ENCODE peak calls at places on chromosomes 12 and 14, in ten cellular contexts. I is fibroblast of the conjunctiva; L is GM23248; C is foreskin fibroblast; Z is small intestine; K is CD4-positive, alpha-beta T cell; J is RPMI8226; B is activated CD4-positive, alpha-beta T cell treated with anti-CD3 and anti-CD28 coated beads for 36 hours; E is PC-3; D is activated T-cell treated with anti-CD3 and anti-CD28 coated beads for 1 hour. H is an unnamed sample.

GRCh38 chr12:625998-626397 is 37.2 kb downstream of the NINJ2 start:
- DNase-seq in I (no peak), J (no peak), C (no peak), E (no peak), L (no peak), K (no peak), B (no peak), Z (no peak), D (no peak), H (no peak)

GRCh38 chr14:101063121-101063520 is 159.6 kb upstream of the RTL1 start:
- DNase-seq in K (no peak), E (no peak), L (no peak), D (no peak), Z (no peak), C (no peak), B (no peak), I (no peak), J (no peak), H (no peak)

GRCh38 chr12:22255097-22255496 is 79.4 kb downstream of the ST8SIA1 start:
- DNase-seq in J (no peak), I (no peak), E (no peak), L (peak; percentile 14), Z (no peak), C (peak; percentile 21), D (no peak), K (no peak), B (no peak), H (no peak)

GRCh38 chr14:91047174-91047753 is 13.2 kb downstream of the RPS6KA5 start:
- DNase-seq in C (no peak), Z (no peak), I (no peak), E (no peak), L (no peak), K (no peak), B (no peak), D (no peak), J (no peak), H (no peak)

GRCh38 chr12:55716582-55717396 is 943 bp downstream of the BLOC1S1 start:
- DNase-seq in Z (no peak), B (no peak), L (peak; percentile 49), J (no peak), E (peak; percentile 22), D (no peak), K (no peak), C (peak; percentile 74), I (no peak), H (no peak)

GRCh38 chr12:77845831-77846230 is 15.1 kb downstream of the NAV3 start:
- DNase-seq in E (peak; percentile 86), Z (no peak), B (no peak), J (no peak), C (peak; percentile 76), I (no peak), K (no peak), D (no peak), L (peak; percentile 53), H (no peak)

GRCh38 chr12:126474703-126475102 is 1409.5 kb downstream of the AACS start:
- DNase-seq in I (no peak), D (no peak), K (no peak), L (no peak), E (peak; percentile 43), Z (no peak), B (no peak), J (no peak), C (no peak), H (no peak)

GRCh38 chr12:75317784-75318183 is 12.3 kb downstream of the CAPS2 start:
- DNase-seq in B (no peak), C (no peak), D (no peak), I (no peak), J (no peak), L (no peak), K (no peak), Z (no peak), E (no peak), H (no peak)

GRCh38 chr12:71840226-71840847 is 778 bp downstream of the TBC1D15 start:
- DNase-seq in Z (peak; percentile 80), B (peak; percentile 16), I (peak; percentile 17), L (peak; percentile 89), D (no peak), E (peak; percentile 77), C (peak; percentile 81), K (no peak), J (peak; percentile 16), H (no peak)

GRCh38 chr12:45192041-45192695 is 23.7 kb upstream of the ANO6 start:
- DNase-seq in D (no peak), K (no peak), E (peak; percentile 72), I (no peak), C (peak; percentile 75), J (no peak), B (no peak), Z (peak; percentile 68), L (peak; percentile 65), H (no peak)

GRCh38 chr12:8648598-8649205 is 13.9 kb downstream of the MFAP5 start:
- DNase-seq in J (no peak), Z (peak; percentile 9), E (no peak), D (no peak), I (no peak), B (peak; percentile 88), L (no peak), C (no peak), K (no peak), H (no peak)

GRCh38 chr14:78710963-78711362 is 540.8 kb downstream of the NRXN3 start:
- DNase-seq in J (no peak), B (no peak), I (no peak), K (no peak), Z (no peak), D (no peak), E (no peak), C (no peak), L (no peak), H (no peak)

GRCh38 chr14:64726585-64726890 is 22.3 kb downstream of the PLEKHG3 start:
- DNase-seq in D (no peak), Z (peak; percentile 95), J (peak; percentile 82), B (peak; percentile 68), C (no peak), K (no peak), L (peak; percentile 38), I (no peak), E (peak; percentile 96), H (peak; percentile 45)

GRCh38 chr12:19002192-19002591 is 127.3 kb upstream of the PLEKHA5 start:
- DNase-seq in K (no peak), E (no peak), J (no peak), Z (no peak), C (peak; percentile 65), L (peak; percentile 32), I (no peak), D (no peak), B (no peak), H (no peak)

GRCh38 chr12:10849425-10849878 is at the start of gene PRR4:
- DNase-seq in E (peak; percentile 84), C (no peak), Z (peak; percentile 10), J (no peak), I (no peak), L (no peak), B (peak; percentile 20), K (no peak), D (no peak), H (no peak)

GRCh38 chr12:12081836-12082497 is 11.2 kb downstream of the BCL2L14 start:
- DNase-seq in K (no peak), B (peak; percentile 11), I (peak; percentile 39), C (peak; percentile 54), E (peak; percentile 52), Z (peak; percentile 98), J (peak; percentile 38), D (no peak), L (peak; percentile 73), H (peak; percentile 62)

GRCh38 chr12:53561590-53561953 is 54.3 kb upstream of the NPFF start:
- DNase-seq in E (peak; percentile 91), B (no peak), J (no peak), L (peak; percentile 94), C (peak; percentile 84), I (peak; percentile 82), D (no peak), K (no peak), Z (peak; percentile 26), H (no peak)

GRCh38 chr12:13144266-13144828 is 40.9 kb upstream of the GSG1 start:
- DNase-seq in D (no peak), I (no peak), K (no peak), E (no peak), C (no peak), L (no peak), B (peak; percentile 14), Z (no peak), J (no peak), H (no peak)

GRCh38 chr14:20177433-20177974 is 13.2 kb upstream of the OR11G2 start:
- DNase-seq in C (no peak), L (no peak), B (no peak), E (no peak), D (no peak), I (no peak), J (no peak), Z (no peak), K (no peak), H (no peak)

GRCh38 chr12:79674629-79675028 is 16.1 kb downstream of the PAWR start:
- DNase-seq in K (no peak), L (peak; percentile 82), Z (no peak), E (peak; percentile 81), B (no peak), D (no peak), I (no peak), C (peak; percentile 36), J (no peak), H (no peak)

GRCh38 chr12:6861391-6861790 is 5.9 kb upstream of the TPI1 start:
- DNase-seq in K (no peak), L (no peak), I (no peak), E (no peak), Z (no peak), J (no peak), B (no peak), D (no peak), C (no peak), H (no peak)

GRCh38 chr14:44463386-44464004 is 43.6 kb downstream of the FSCB start:
- DNase-seq in I (no peak), C (no peak), K (no peak), Z (no peak), D (no peak), B (no peak), L (no peak), J (peak; percentile 2), E (no peak), H (no peak)

GRCh38 chr12:13022737-13023370 is 21.3 kb upstream of the FAM234B start:
- DNase-seq in Z (peak; percentile 33), C (peak; percentile 18), D (no peak), E (no peak), L (no peak), K (no peak), I (no peak), B (no peak), J (no peak), H (no peak)

GRCh38 chr14:25622752-25623151 is 572.8 kb upstream of the STXBP6 start:
- DNase-seq in E (no peak), C (no peak), B (no peak), K (no peak), D (no peak), J (no peak), L (no peak), I (no peak), Z (no peak), H (no peak)

GRCh38 chr12:113232787-113233585 is 11.7 kb downstream of the TPCN1 start:
- DNase-seq in J (no peak), D (peak; percentile 53), C (no peak), B (peak; percentile 80), K (peak; percentile 63), L (peak; percentile 87), I (no peak), Z (no peak), E (no peak), H (peak; percentile 97)

GRCh38 chr12:78878447-78878846 is 13.9 kb downstream of the SYT1 start:
- DNase-seq in B (no peak), J (no peak), L (no peak), E (peak; percentile 16), C (no peak), Z (no peak), K (no peak), I (no peak), D (no peak), H (no peak)

GRCh38 chr12:124000111-124000510 is 27.1 kb downstream of the ZNF664 start:
- DNase-seq in E (no peak), J (no peak), L (no peak), I (no peak), D (no peak), Z (no peak), C (no peak), K (no peak), B (no peak), H (no peak)

GRCh38 chr12:110312581-110313360 is 31.7 kb downstream of the ATP2A2 start:
- DNase-seq in B (peak; percentile 22), J (no peak), E (peak; percentile 78), K (no peak), Z (peak; percentile 37), C (peak; percentile 85), D (no peak), L (peak; percentile 84), I (peak; percentile 34), H (no peak)